ENCODE peak calls at places on chromosomes 4 and X, in six cellular contexts. H, P, B, M, F and U are unnamed samples.
A peak's percentile ranks its signal among the peaks of the same experiment; 100 is the strongest.

GRCh38 chrX:44062842-44063241 is 89.7 kb upstream of the NDP start:
- DNase-seq in H (no peak), M (no peak), P (no peak), B (no peak), F (no peak), U (peak; percentile 78)

GRCh38 chr4:167713756-167714155 is 378.6 kb upstream of the ANXA10 start:
- DNase-seq in H (no peak), M (no peak), F (no peak), B (no peak), P (no peak), U (no peak)

GRCh38 chr4:85763207-85763606 is 288.3 kb downstream of the ARHGAP24 start:
- DNase-seq in H (no peak), F (no peak), B (no peak), P (no peak), M (no peak), U (no peak)

GRCh38 chrX:118545510-118545909 is 49.9 kb downstream of the DOCK11 start:
- DNase-seq in B (no peak), H (no peak), F (no peak), P (no peak), M (no peak), U (no peak)

GRCh38 chrX:54357414-54358377 is at the start of gene WNK3:
- DNase-seq in P (peak; percentile 84), H (peak; percentile 79), M (peak; percentile 58), B (peak; percentile 92), F (peak; percentile 83), U (no peak)

GRCh38 chrX:144681501-144681900 is 565.8 kb upstream of the SPANXN1 start:
- DNase-seq in M (no peak), P (no peak), H (no peak), F (no peak), B (no peak), U (peak; percentile 13)

GRCh38 chr4:64538219-64538618 is 129.0 kb upstream of the TECRL start:
- DNase-seq in P (no peak), B (peak; percentile 18), F (no peak), M (no peak), H (no peak), U (peak; percentile 44)

GRCh38 chrX:130039847-130040246 is 57.4 kb downstream of the BCORL1 start:
- DNase-seq in F (no peak), M (no peak), H (peak; percentile 54), B (no peak), P (no peak), U (no peak)

GRCh38 chr4:151666501-151666900 is 94.3 kb downstream of the GATB start:
- DNase-seq in H (no peak), F (no peak), M (no peak), P (no peak), B (no peak), U (no peak)

GRCh38 chrX:147217334-147217733 is 402.8 kb upstream of the CXorf51A start:
- DNase-seq in M (no peak), P (no peak), B (no peak), F (no peak), H (no peak), U (no peak)

GRCh38 chr4:188647820-188648380 is 508.7 kb downstream of the TRIML1 start:
- DNase-seq in P (no peak), F (no peak), M (no peak), H (no peak), B (no peak), U (no peak)

GRCh38 chr4:128570380-128570779 is 239.1 kb upstream of the JADE1 start:
- DNase-seq in M (peak; percentile 59), F (no peak), P (no peak), H (peak; percentile 60), B (peak; percentile 48), U (peak; percentile 72)

GRCh38 chr4:41219421-41219950 is 5.1 kb upstream of the APBB2 start:
- DNase-seq in F (no peak), P (no peak), H (no peak), B (no peak), M (no peak), U (no peak)

GRCh38 chrX:87578978-87579377 is 61.4 kb downstream of the KLHL4 start:
- DNase-seq in P (no peak), F (no peak), B (no peak), M (no peak), H (no peak), U (no peak)

GRCh38 chr4:17780461-17781071 is 855 bp downstream of the FAM184B start:
- DNase-seq in P (no peak), F (no peak), H (no peak), M (no peak), B (no peak), U (no peak)

GRCh38 chr4:126800723-126801191 is 832.0 kb upstream of the INTU start:
- DNase-seq in P (no peak), M (no peak), B (no peak), H (no peak), F (no peak), U (no peak)

GRCh38 chr4:36138221-36138620 is 106.1 kb downstream of the ARAP2 start:
- DNase-seq in H (no peak), M (no peak), B (no peak), P (no peak), F (no peak), U (no peak)

GRCh38 chr4:133186845-133187244 is 37.8 kb downstream of the PCDH10 start:
- DNase-seq in B (no peak), F (no peak), H (no peak), P (no peak), M (no peak), U (no peak)

GRCh38 chr4:136369073-136369472 is 1163.2 kb downstream of the PCDH18 start:
- DNase-seq in F (no peak), M (no peak), H (no peak), B (no peak), P (no peak), U (no peak)

GRCh38 chr4:113339430-113339813 is 290.0 kb downstream of the ANK2 start:
- DNase-seq in H (no peak), M (no peak), B (no peak), P (no peak), F (no peak), U (no peak)

GRCh38 chr4:133775881-133776280 is 425.7 kb downstream of the PABPC4L start:
- DNase-seq in H (no peak), F (no peak), B (no peak), P (no peak), M (no peak), U (peak; percentile 1)

GRCh38 chrX:683572-683971 is 53.0 kb downstream of the SHOX start:
- DNase-seq in M (no peak), P (no peak), H (no peak), B (no peak), F (no peak), U (no peak)

GRCh38 chrX:68429216-68429615 is 4.1 kb downstream of the OPHN1 start:
- DNase-seq in P (no peak), M (no peak), B (no peak), F (no peak), H (no peak), U (no peak)

GRCh38 chrX:16743604-16744325 is 24.4 kb downstream of the SYAP1 start:
- DNase-seq in P (no peak), M (no peak), F (no peak), B (no peak), H (no peak), U (no peak)

GRCh38 chrX:3584415-3584996 is 128.9 kb downstream of the PRKX start:
- DNase-seq in F (no peak), B (no peak), H (no peak), M (no peak), P (no peak), U (no peak)

GRCh38 chr4:184474261-184475095 is at the start of gene IRF2:
- DNase-seq in B (peak; percentile 96), P (peak; percentile 98), M (peak; percentile 94), H (peak; percentile 98), F (peak; percentile 98), U (peak; percentile 99)
- TF ChIP-seq POLR2A in B (peak; percentile 35), P (peak; percentile 92), M (peak; percentile 93), H (peak; percentile 94), F (peak; percentile 87), U (peak; percentile 70)

DNA sequence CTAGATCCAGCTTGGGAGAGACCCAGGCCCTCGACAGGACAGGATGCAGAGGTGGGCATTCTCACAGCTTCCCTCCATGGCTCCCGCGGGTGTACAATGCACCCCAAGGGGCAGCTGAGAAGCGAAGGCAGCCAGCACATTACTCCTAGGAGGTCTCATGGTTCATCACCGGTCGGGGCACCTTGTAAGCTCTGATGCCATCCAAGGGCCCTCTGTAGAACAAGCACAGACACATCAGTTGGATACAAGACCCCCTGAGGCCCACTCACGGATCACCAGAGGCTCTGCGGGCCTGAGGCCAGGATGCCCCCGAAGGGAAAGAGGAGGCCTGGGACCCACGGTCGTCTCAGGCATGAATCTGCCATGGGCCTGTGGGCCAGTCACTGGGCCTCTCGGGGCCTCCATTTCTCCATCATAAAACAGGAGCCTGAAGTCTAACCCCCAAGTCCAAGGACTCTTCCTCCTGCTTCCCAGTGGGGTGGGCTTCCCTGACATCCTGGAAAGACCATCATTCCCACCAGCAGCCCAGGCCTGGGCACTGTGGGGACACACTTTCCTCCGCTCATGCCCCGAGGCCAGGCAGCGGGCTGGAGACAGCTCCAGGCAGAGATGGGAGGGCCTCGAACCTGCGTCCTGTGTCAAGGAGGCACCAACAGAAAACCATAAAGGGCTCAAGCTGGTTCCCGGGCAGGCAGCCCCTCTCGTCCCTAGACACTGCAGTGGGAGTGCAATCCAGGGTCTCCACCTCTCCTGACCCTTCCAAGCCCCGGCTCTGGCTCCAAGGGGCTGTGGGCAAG is 20.1 kb downstream of the HMX1 start:
- DNase-seq in P (no peak), H (peak; percentile 7), B (no peak), M (no peak), F (no peak), U (no peak)
- H3K4me3 ChIP-seq in P (no peak overlapping the region), H (no peak overlapping the region), B (no peak overlapping the region), M (no peak overlapping the region), F (no peak overlapping the region), U (no peak overlapping the region)

GRCh38 chr4:138242830-138243149 is 641 bp upstream of the SLC7A11 start:
- DNase-seq in P (no peak), M (no peak), B (no peak), F (no peak), H (no peak), U (no peak)

GRCh38 chr4:138239496-138239895 is 2.7 kb downstream of the SLC7A11 start:
- DNase-seq in H (no peak), F (no peak), P (no peak), M (no peak), B (no peak), U (no peak)

GRCh38 chr4:138241281-138242075 is 671 bp downstream of the SLC7A11 start:
- DNase-seq in F (peak; percentile 42), B (no peak), H (no peak), M (no peak), P (no peak), U (peak; percentile 44)

GRCh38 chr4:138243369-138243768 is 1.2 kb upstream of the SLC7A11 start:
- DNase-seq in P (no peak), H (no peak), M (no peak), B (no peak), F (no peak), U (no peak)

GRCh38 chr4:138242076-138242829 is at the start of gene SLC7A11:
- DNase-seq in H (no peak), B (peak; percentile 48), P (no peak), M (peak; percentile 35), F (peak; percentile 74), U (peak; percentile 97)
- TF ChIP-seq POLR2A in H (no peak), B (no peak), P (no peak), M (no peak), F (peak; percentile 85), U (peak; percentile 60)

DNA sequence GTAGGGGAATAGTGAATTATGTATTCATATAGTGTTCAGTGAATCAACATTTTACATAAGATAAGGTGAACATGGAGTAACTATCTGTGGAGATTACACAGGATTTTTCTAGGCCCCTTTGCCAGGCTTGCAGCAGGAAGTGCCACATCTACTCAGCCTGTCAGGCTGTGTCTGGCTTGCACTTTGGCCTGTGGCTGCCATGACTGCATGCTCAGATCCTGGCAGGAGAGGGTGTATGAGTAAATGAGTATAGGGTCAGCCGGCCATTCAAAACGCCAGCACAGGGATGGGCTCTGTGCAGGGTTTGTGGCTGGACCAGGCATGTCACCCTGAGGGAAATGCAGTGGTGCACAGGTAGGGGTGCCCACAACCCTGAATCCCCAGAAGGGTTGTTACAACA is 51.9 kb downstream of the UBQLN2 start:
- DNase-seq in B (no peak), F (no peak), P (no peak), M (no peak), H (no peak), U (no peak)
- H3K4me3 ChIP-seq in B (no peak overlapping the region), F (no peak overlapping the region), P (no peak overlapping the region), M (no peak overlapping the region), H (no peak overlapping the region), U (no peak overlapping the region)